ENCODE peak calls at places on chromosomes 13 and 19, in five cellular contexts. C is NCI-H1092 treated with DMSO at 0.1 percent for 48 hours; P is T-cell; U is stimulated activated CD8-positive, alpha-beta memory T cell treated with anti-CD3 and anti-CD28 coated beads, Interleukin-12 subunit alpha, Interleukin-12 subunit beta, amount 100 ng/mL, for 4 hours; F is endothelial cell. Q is an unnamed sample.

GRCh38 chr13:95025116-95025515 is 276.1 kb downstream of the ABCC4 start:
- DNase-seq in C (no peak), P (no peak), U (no peak), F (no peak), Q (no peak)

GRCh38 chr13:29849731-29850212 is 645 bp downstream of the UBL3 start:
- DNase-seq in C (peak; percentile 44), P (peak; percentile 15), U (peak; percentile 17), F (peak; percentile 56), Q (peak; percentile 65)

GRCh38 chr19:55056827-55057226 is 6.1 kb downstream of the RDH13 start:
- DNase-seq in C (no peak), P (no peak), U (no peak), F (no peak), Q (no peak)

GRCh38 chr13:29564828-29565227 is 30.7 kb downstream of the SLC7A1 start:
- DNase-seq in C (no peak), P (no peak), U (no peak), F (no peak), Q (no peak)

GRCh38 chr13:107721436-107721835 is 493.9 kb downstream of the LIG4 start:
- DNase-seq in C (peak; percentile 78), P (no peak), U (no peak), F (no peak), Q (no peak)

GRCh38 chr13:99956473-99957349 is 14.9 kb downstream of the ZIC5 start:
- DNase-seq in C (peak; percentile 59), P (no peak), U (no peak), F (peak; percentile 27), Q (peak; percentile 19)

GRCh38 chr19:6662692-6663091 is 7.3 kb downstream of the TNFSF14 start:
- DNase-seq in C (no peak), P (no peak), U (no peak), F (no peak), Q (no peak)

GRCh38 chr19:46056536-46056935 is 15.7 kb upstream of the IGFL4 start:
- DNase-seq in C (no peak), P (no peak), U (no peak), F (no peak), Q (no peak)

GRCh38 chr19:11710313-11710712 is 28.4 kb downstream of the ZNF823 start:
- DNase-seq in C (no peak), P (no peak), U (no peak), F (no peak), Q (no peak)

GRCh38 chr13:92547256-92547655 is 679.4 kb upstream of the GPC6 start:
- DNase-seq in C (no peak), P (no peak), U (no peak), F (no peak), Q (no peak)

GRCh38 chr19:53982611-53983010 is 8.8 kb upstream of the CACNG6 start:
- DNase-seq in C (no peak), P (no peak), U (no peak), F (no peak), Q (peak; percentile 85)

GRCh38 chr13:38685974-38686571 is 804 bp upstream of the FREM2 start:
- DNase-seq in C (peak; percentile 62), P (no peak), U (no peak), F (peak; percentile 34), Q (no peak)

GRCh38 chr19:932647-933552 is 7.1 kb downstream of the ARID3A start:
- DNase-seq in C (no peak), P (no peak), U (no peak), F (peak; percentile 63), Q (peak; percentile 86)

GRCh38 chr19:44874317-44874716 is 16.7 kb upstream of the TOMM40 start:
- DNase-seq in C (no peak), P (no peak), U (no peak), F (no peak), Q (no peak)

GRCh38 chr19:50567052-50567841 is 988 bp downstream of the LRRC4B start:
- DNase-seq in C (no peak), P (no peak), U (no peak), F (no peak), Q (no peak)

GRCh38 chr13:45994752-45995151 is 57.8 kb downstream of the ZC3H13 start:
- DNase-seq in C (no peak), P (no peak), U (no peak), F (no peak), Q (no peak)

GRCh38 chr13:25733061-25733491 is 318.7 kb downstream of the SHISA2 start:
- DNase-seq in C (no peak), P (no peak), U (no peak), F (no peak), Q (no peak)

GRCh38 chr19:1098177-1099051 is 3.2 kb upstream of the POLR2E start:
- DNase-seq in C (no peak), P (no peak), U (no peak), F (no peak), Q (no peak)

GRCh38 chr13:102999498-102999897 is 66.7 kb downstream of the SLC10A2 start:
- DNase-seq in C (no peak), P (no peak), U (no peak), F (no peak), Q (no peak)

GRCh38 chr13:97386832-97387486 is 47.0 kb upstream of the RAP2A start:
- DNase-seq in C (no peak), P (peak; percentile 12), U (no peak), F (no peak), Q (no peak)

GRCh38 chr13:57123660-57124059 is 17.1 kb upstream of the PRR20A start:
- DNase-seq in C (peak; percentile 84), P (no peak), U (no peak), F (no peak), Q (no peak)

GRCh38 chr13:77860621-77861020 is 58.0 kb downstream of the EDNRB start:
- DNase-seq in C (no peak), P (no peak), U (no peak), F (no peak), Q (no peak)

GRCh38 chr19:50721441-50722137 is 1.6 kb upstream of the CLEC11A start:
- DNase-seq in C (no peak), P (no peak), U (no peak), F (no peak), Q (peak; percentile 35)

GRCh38 chr19:5340637-5341447 is at the start of gene PTPRS:
- DNase-seq in C (peak; percentile 87), P (peak; percentile 42), U (peak; percentile 61), F (peak; percentile 92), Q (peak; percentile 86)

GRCh38 chr19:42306646-42307045 is 4.2 kb upstream of the PAFAH1B3 start:
- DNase-seq in C (no peak), P (no peak), U (no peak), F (no peak), Q (no peak)

GRCh38 chr19:12137541-12137940 is 2.6 kb downstream of the ZNF20 start:
- DNase-seq in C (no peak), P (no peak), U (no peak), F (no peak), Q (no peak)

GRCh38 chr19:3109491-3109890 is 15.3 kb downstream of the GNA11 start:
- DNase-seq in C (no peak), P (no peak), U (no peak), F (no peak), Q (no peak)

GRCh38 chr19:10682397-10683063 is 18.7 kb upstream of the QTRT1 start:
- DNase-seq in C (no peak), P (no peak), U (no peak), F (no peak), Q (no peak)

GRCh38 chr13:36385471-36385870 is 39.3 kb upstream of the SPART start:
- DNase-seq in C (no peak), P (no peak), U (no peak), F (no peak), Q (no peak)

GRCh38 chr13:40874138-40874776 is 84.8 kb downstream of the SLC25A15 start:
- DNase-seq in C (no peak), P (no peak), U (no peak), F (no peak), Q (no peak)

GRCh38 chr19:29491491-29491890 is 34.3 kb upstream of the VSTM2B start:
- DNase-seq in C (no peak), P (no peak), U (no peak), F (no peak), Q (no peak)

GRCh38 chr13:111919826-111920225 is 147.1 kb upstream of the SOX1 start:
- DNase-seq in C (no peak), P (no peak), U (no peak), F (no peak), Q (no peak)

GRCh38 chr19:29040951-29041350 is 172.0 kb downstream of the UQCRFS1 start:
- DNase-seq in C (no peak), P (no peak), U (no peak), F (no peak), Q (no peak)

Q was measured in psoas muscle.